ENCODE peak calls at places on chromosome 2, in seven cellular contexts. J is Daoy; F is stimulated activated CD4-positive, alpha-beta T cell treated with anti-CD3 and anti-CD28 coated beads, TNF-alpha, amount 100 ng/mL, for 48 hours; E is dorsolateral prefrontal cortex; P is activated T-cell treated with anti-CD3 and anti-CD28 coated beads, Interleukin-2, amount 50 U/mL, for 72 hours; Q is NCI-H510A; M is Peyer's patch. Y is an unnamed sample.

GRCh38 chr2:66833036-66833435 is 398.1 kb downstream of the MEIS1 start:
- DNase-seq in J (no peak), F (no peak), E (no peak), P (no peak), Q (no peak), M (no peak), Y (no peak)

GRCh38 chr2:100208375-100208774 is 66.0 kb upstream of the AFF3 start:
- DNase-seq in J (no peak), F (no peak), E (peak), P (no peak), Q (no peak), M (no peak), Y (no peak)

GRCh38 chr2:161710131-161710915 is 86.1 kb downstream of the SLC4A10 start:
- DNase-seq in J (no peak), F (no peak), E (no peak), P (no peak), Q (no peak), M (no peak), Y (no peak)

GRCh38 chr2:38713311-38713710 is 37.9 kb downstream of the SRSF7 start:
- DNase-seq in J (no peak), F (no peak), E (no peak), P (no peak), Q (no peak), M (no peak), Y (no peak)

GRCh38 chr2:162143969-162144368 is 8.1 kb downstream of the GCG start:
- DNase-seq in J (no peak), F (no peak), E (no peak), P (no peak), Q (no peak), M (no peak), Y (no peak)

GRCh38 chr2:109254174-109254904 is 125.3 kb downstream of the SH3RF3 start:
- DNase-seq in J (no peak), F (no peak), E (no peak), P (no peak), Q (no peak), M (no peak), Y (no peak)

GRCh38 chr2:67286981-67287759 is 110.0 kb upstream of the ETAA1 start:
- DNase-seq in J (no peak), F (no peak), E (no peak), P (no peak), Q (no peak), M (no peak), Y (no peak)

GRCh38 chr2:228657807-228658402 is 476.4 kb upstream of the SPHKAP start:
- DNase-seq in J (no peak), F (no peak), E (no peak), P (no peak), Q (no peak), M (no peak), Y (peak)

GRCh38 chr2:239444626-239445625 is 44.1 kb upstream of the HDAC4 start:
- DNase-seq in J (no peak), F (no peak), E (no peak), P (no peak), Q (no peak), M (no peak), Y (no peak)

GRCh38 chr2:31327505-31327904 is 87.0 kb downstream of the XDH start:
- DNase-seq in J (no peak), F (no peak), E (no peak), P (no peak), Q (no peak), M (no peak), Y (no peak)

GRCh38 chr2:141399270-141399669 is 731.5 kb downstream of the LRP1B start:
- DNase-seq in J (no peak), F (no peak), E (no peak), P (no peak), Q (no peak), M (no peak), Y (no peak)

GRCh38 chr2:119066272-119066804 is 92.2 kb downstream of the C1QL2 start:
- DNase-seq in J (peak), F (no peak), E (no peak), P (no peak), Q (no peak), M (no peak), Y (peak)